ENCODE peak calls at places on chromosomes 12 and 14, in ten cellular contexts. Q, B, I, J, M, A, Z, C, T and F are unnamed samples. For H3K4me1, the result is how much of the 10 kb centered on the place peaks cover.

GRCh38 chr12:127485528-127485927 is 781.4 kb upstream of the TMEM132C start:
- DNase-seq in Q (no peak), B (no peak), I (peak), J (no peak), M (peak), A (peak), Z (no peak), C (no peak), T (no peak), F (no peak)

GRCh38 chr14:64983439-64984310 is 3.0 kb upstream of the FNTB start:
- DNase-seq in Q (no peak), B (peak), I (peak), J (no peak), M (no peak), A (peak), Z (peak), C (no peak), T (no peak), F (no peak)

GRCh38 chr12:88267630-88268029 is 125.5 kb downstream of the TMTC3 start:
- DNase-seq in Q (no peak), B (no peak), I (no peak), J (no peak), M (no peak), A (no peak), Z (no peak), C (no peak), T (no peak), F (no peak)

GRCh38 chr12:19190292-19191031 is 60.9 kb downstream of the PLEKHA5 start:
- DNase-seq in Q (no peak), B (no peak), I (no peak), J (no peak), M (peak), A (no peak), Z (no peak), C (no peak), T (no peak), F (no peak)

GRCh38 chr12:89861086-89861485 is 152.4 kb upstream of the ATP2B1 start:
- DNase-seq in Q (no peak), B (no peak), I (no peak), J (no peak), M (no peak), A (no peak), Z (no peak), C (no peak), T (no peak), F (no peak)

GRCh38 chr12:67400742-67401141 is 131.6 kb downstream of the CAND1 start:
- DNase-seq in Q (no peak), B (no peak), I (no peak), J (no peak), M (no peak), A (no peak), Z (no peak), C (no peak), T (no peak), F (no peak)

GRCh38 chr14:68000516-68000915 is 180.9 kb downstream of the RAD51B start:
- DNase-seq in Q (no peak), B (no peak), I (no peak), J (no peak), M (no peak), A (no peak), Z (no peak), C (no peak), T (no peak), F (no peak)

GRCh38 chr12:100339071-100339470 is 17.8 kb upstream of the SLC17A8 start:
- DNase-seq in Q (no peak), B (no peak), I (no peak), J (no peak), M (no peak), A (no peak), Z (no peak), C (no peak), T (no peak), F (no peak)

GRCh38 chr12:133023566-133023965 is 13.7 kb upstream of the ZNF84 start:
- DNase-seq in Q (no peak), B (no peak), I (no peak), J (no peak), M (no peak), A (no peak), Z (no peak), C (no peak), T (no peak), F (no peak)

GRCh38 chr12:127984386-127985055 is 282.4 kb upstream of the TMEM132C start:
- DNase-seq in Q (no peak), B (no peak), I (no peak), J (no peak), M (peak), A (no peak), Z (no peak), C (no peak), T (no peak), F (no peak)

GRCh38 chr14:102888748-102889147 is 33.7 kb upstream of the AMN start:
- DNase-seq in Q (no peak), B (no peak), I (no peak), J (no peak), M (no peak), A (no peak), Z (no peak), C (no peak), T (no peak), F (no peak)

GRCh38 chr14:52325632-52326031 is 11.5 kb downstream of the PTGER2 start:
- DNase-seq in Q (no peak), B (no peak), I (no peak), J (no peak), M (peak), A (no peak), Z (no peak), C (no peak), T (no peak), F (no peak)

GRCh38 chr12:52081263-52081733 is 1.8 kb downstream of the SMIM41 start:
- DNase-seq in Q (peak), B (no peak), I (no peak), J (no peak), M (no peak), A (no peak), Z (no peak), C (no peak), T (peak), F (no peak)

GRCh38 chr12:77861317-77861716 is 30.6 kb downstream of the NAV3 start:
- DNase-seq in Q (no peak), B (no peak), I (no peak), J (no peak), M (no peak), A (no peak), Z (no peak), C (no peak), T (no peak), F (no peak)

GRCh38 chr12:18861287-18861858 is 123.5 kb downstream of the CAPZA3 start:
- DNase-seq in Q (no peak), B (no peak), I (no peak), J (no peak), M (peak), A (no peak), Z (peak), C (no peak), T (no peak), F (no peak)

GRCh38 chr14:75196468-75196867 is 20.1 kb upstream of the TMED10 start:
- DNase-seq in Q (no peak), B (no peak), I (no peak), J (no peak), M (no peak), A (peak), Z (no peak), C (no peak), T (no peak), F (no peak)

GRCh38 chr12:52777566-52777965 is 421 bp upstream of the KRT76 start:
- DNase-seq in Q (no peak), B (no peak), I (no peak), J (no peak), M (no peak), A (no peak), Z (no peak), C (no peak), T (no peak), F (no peak)

GRCh38 chr12:114054982-114055381 is 88.9 kb upstream of the RBM19 start:
- DNase-seq in Q (no peak), B (no peak), I (no peak), J (no peak), M (no peak), A (no peak), Z (no peak), C (no peak), T (no peak), F (no peak)

GRCh38 chr14:106694638-106695393 is 1168.4 kb downstream of the TMEM121 start:
- DNase-seq in Q (peak), B (no peak), I (peak), J (peak), M (no peak), A (no peak), Z (no peak), C (no peak), T (no peak), F (no peak)

GRCh38 chr14:94795372-94795771 is 25.5 kb upstream of the GSC start:
- DNase-seq in Q (no peak), B (no peak), I (no peak), J (no peak), M (peak), A (no peak), Z (no peak), C (no peak), T (no peak), F (no peak)

GRCh38 chr14:95875831-95876768 is 532 bp upstream of the TUNAR start:
- DNase-seq in Q (no peak), B (no peak), I (no peak), J (no peak), M (no peak), A (no peak), Z (no peak), C (no peak), T (no peak), F (no peak)

GRCh38 chr14:103679351-103679750 is 35.9 kb downstream of the XRCC3 start:
- DNase-seq in Q (peak), B (peak), I (peak), J (no peak), M (peak), A (peak), Z (peak), C (no peak), T (no peak), F (no peak)

GRCh38 chr14:58638231-58639205 is 756 bp downstream of the DACT1 start:
- DNase-seq in Q (peak), B (no peak), I (peak), J (no peak), M (peak), A (no peak), Z (no peak), C (no peak), T (peak), F (no peak)

GRCh38 chr14:89672636-89673279 is 255.7 kb upstream of the FOXN3 start:
- DNase-seq in Q (peak), B (no peak), I (peak), J (no peak), M (no peak), A (peak), Z (no peak), C (no peak), T (no peak), F (no peak)

GRCh38 chr12:1766110-1766509 is 54.3 kb upstream of the LRTM2 start:
- DNase-seq in Q (no peak), B (no peak), I (no peak), J (no peak), M (no peak), A (no peak), Z (no peak), C (no peak), T (no peak), F (no peak)

GRCh38 chr12:28776913-28777312 is 372.2 kb upstream of the FAR2 start:
- DNase-seq in Q (no peak), B (no peak), I (no peak), J (no peak), M (no peak), A (no peak), Z (no peak), C (no peak), T (no peak), F (no peak)

GRCh38 chr14:90491868-90492560 is 95.2 kb downstream of the CALM1 start:
- DNase-seq in Q (no peak), B (no peak), I (no peak), J (no peak), M (peak), A (no peak), Z (no peak), C (no peak), T (no peak), F (no peak)

GRCh38 chr12:897386-897785 is 52.1 kb downstream of the RAD52 start:
- DNase-seq in Q (no peak), B (no peak), I (no peak), J (no peak), M (no peak), A (no peak), Z (no peak), C (no peak), T (no peak), F (no peak)

GRCh38 chr14:38210587-38211257 is 3.0 kb downstream of the SSTR1 start:
- DNase-seq in Q (no peak), B (no peak), I (no peak), J (no peak), M (peak), A (peak), Z (no peak), C (no peak), T (no peak), F (no peak)

DNA sequence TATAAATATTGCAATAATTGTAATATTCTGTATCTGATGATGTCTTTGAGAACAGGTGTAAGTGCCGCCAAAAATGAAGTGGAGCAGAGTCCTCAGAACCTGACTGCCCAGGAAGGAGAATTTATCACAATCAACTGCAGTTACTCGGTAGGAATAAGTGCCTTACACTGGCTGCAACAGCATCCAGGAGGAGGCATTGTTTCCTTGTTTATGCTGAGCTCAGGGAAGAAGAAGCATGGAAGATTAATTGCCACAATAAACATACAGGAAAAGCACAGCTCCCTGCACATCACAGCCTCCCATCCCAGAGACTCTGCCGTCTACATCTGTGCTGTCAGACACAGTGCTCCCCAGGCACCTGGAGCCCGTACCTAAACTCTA is 268.7 kb downstream of the DAD1 start:
- DNase-seq in Q (no peak), B (no peak), I (no peak), J (no peak), M (no peak), A (no peak), Z (no peak), C (no peak), T (no peak), F (no peak)
- TF ChIP-seq CTCF in Q (no peak), B (no peak), I (no peak), J (no peak), M (peak), A (no peak), Z (no peak), C (no peak), T (no peak), F (no peak)

DNA sequence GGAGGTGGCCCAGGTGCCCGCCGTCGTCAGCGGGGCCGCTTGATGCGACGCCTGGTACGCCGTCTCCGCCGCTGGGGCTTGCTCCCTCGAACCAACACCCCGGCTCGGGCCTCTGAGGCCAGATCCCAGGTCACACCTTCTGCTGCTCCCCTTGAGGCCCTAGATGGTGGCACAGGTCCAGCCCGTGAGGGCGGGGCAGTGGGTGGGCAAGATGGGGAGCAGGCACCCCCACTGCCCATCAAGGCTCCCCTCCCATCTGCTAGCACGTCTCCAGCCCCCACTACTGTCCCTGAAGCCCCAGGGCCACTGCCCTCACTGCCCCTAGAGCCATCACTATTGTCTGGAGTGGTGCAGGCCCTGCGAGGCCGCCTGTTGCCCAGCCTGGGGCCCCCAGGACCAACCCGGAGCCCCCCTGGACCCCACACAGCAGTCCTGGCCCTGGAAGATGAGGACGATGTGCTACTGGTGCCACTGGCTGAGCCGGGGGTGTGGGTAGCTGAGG is 5.5 kb downstream of the LRP10 start:
- DNase-seq in Q (no peak), B (no peak), I (no peak), J (no peak), M (no peak), A (no peak), Z (no peak), C (no peak), T (no peak), F (no peak)
- H3K27ac ChIP-seq in Q (no peak), B (no peak), I (no peak), J (no peak), M (no peak), A (no peak), Z (no peak), C (no peak), T (no peak), F (no peak)

GRCh38 chr12:121798807-121799174 is 5.0 kb upstream of the SETD1B start:
- DNase-seq in Q (no peak), B (no peak), I (no peak), J (no peak), M (no peak), A (no peak), Z (no peak), C (no peak), T (no peak), F (no peak)

GRCh38 chr12:121799842-121800693 is 3.7 kb upstream of the SETD1B start:
- DNase-seq in Q (peak), B (peak), I (peak), J (peak), M (peak), A (peak), Z (peak), C (peak), T (peak), F (peak)

GRCh38 chr12:121797937-121798801 is 4.7 kb upstream of the RHOF start:
- DNase-seq in Q (peak), B (no peak), I (peak), J (no peak), M (no peak), A (peak), Z (no peak), C (peak), T (peak), F (no peak)

GRCh38 chr12:121800694-121801600 is 2.9 kb upstream of the SETD1B start:
- DNase-seq in Q (peak), B (no peak), I (peak), J (no peak), M (peak), A (peak), Z (no peak), C (peak), T (peak), F (peak)

DNA sequence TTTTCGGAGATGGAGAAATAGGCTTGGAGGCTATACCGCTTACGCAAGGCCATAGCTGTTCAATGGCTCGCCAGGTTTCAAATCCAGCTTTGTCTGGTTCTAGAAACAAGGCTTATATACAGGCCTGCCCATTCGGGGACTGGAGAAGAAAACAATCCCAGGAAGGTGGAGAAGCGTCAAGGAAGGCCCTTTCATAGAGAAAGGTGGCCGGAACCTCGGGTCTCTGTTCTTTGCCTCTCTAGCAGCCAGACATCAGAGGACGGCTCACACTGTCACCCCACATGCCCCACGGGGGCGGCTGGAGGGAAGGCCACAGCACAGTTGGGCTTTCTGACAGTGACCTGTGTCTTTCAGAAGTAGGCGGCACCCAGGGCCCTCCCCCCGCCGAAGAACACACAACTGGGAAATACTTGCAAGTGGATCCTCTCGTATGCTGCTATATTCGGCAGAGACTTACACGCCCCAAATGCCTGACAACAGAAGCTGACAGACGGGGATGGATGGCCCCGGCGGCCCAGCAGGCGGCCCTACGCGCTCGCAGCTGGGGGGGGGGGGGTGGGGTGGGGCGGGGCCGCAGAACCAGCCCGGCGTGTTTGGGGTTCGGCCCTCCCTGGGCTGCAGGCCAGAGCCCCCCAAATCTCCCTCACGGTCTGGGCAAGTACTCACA is 4.5 kb upstream of the SETD1B start:
- DNase-seq in Q (peak), B (peak), I (peak), J (no peak), M (peak), A (peak), Z (peak), C (peak), T (peak), F (peak)
- H3K4me1 ChIP-seq in Q (half or more), B (half or more), I (under half), J (under half), M (half or more), A (half or more), Z (half or more), C (under half), T (half or more), F (half or more)

GRCh38 chr12:112192475-112192874 is 67.1 kb downstream of the TRAFD1 start:
- DNase-seq in Q (no peak), B (no peak), I (no peak), J (no peak), M (no peak), A (no peak), Z (no peak), C (no peak), T (no peak), F (no peak)

GRCh38 chr12:112188130-112188830 is 62.9 kb downstream of the TRAFD1 start:
- DNase-seq in Q (no peak), B (no peak), I (no peak), J (no peak), M (no peak), A (no peak), Z (no peak), C (no peak), T (peak), F (no peak)

GRCh38 chr12:112191840-112192321 is 66.5 kb downstream of the TRAFD1 start:
- DNase-seq in Q (no peak), B (no peak), I (no peak), J (no peak), M (no peak), A (no peak), Z (no peak), C (no peak), T (no peak), F (no peak)

GRCh38 chr12:112191201-112191600 is 65.8 kb downstream of the TRAFD1 start:
- DNase-seq in Q (no peak), B (no peak), I (no peak), J (no peak), M (no peak), A (no peak), Z (no peak), C (no peak), T (no peak), F (no peak)

GRCh38 chr12:112190626-112191025 is 65.3 kb downstream of the TRAFD1 start:
- DNase-seq in Q (no peak), B (no peak), I (no peak), J (no peak), M (no peak), A (peak), Z (no peak), C (no peak), T (no peak), F (no peak)
- TF ChIP-seq CTCF in Q (no peak), B (no peak), I (no peak), J (no peak), M (no peak), A (no peak), Z (peak), C (no peak), T (no peak), F (no peak)

GRCh38 chr12:54595471-54595870 is 7.0 kb upstream of the PPP1R1A start:
- DNase-seq in Q (no peak), B (no peak), I (no peak), J (no peak), M (no peak), A (no peak), Z (no peak), C (no peak), T (no peak), F (no peak)
- H3K27ac ChIP-seq in Q (no peak), B (no peak), I (no peak), J (no peak), M (no peak), A (no peak), Z (no peak), C (no peak), T (no peak), F (no peak)